ENCODE peak calls at places on chromosomes 2 and 18, in six cellular contexts. One of them, this sample, is unnamed.

GRCh38 chr2:240782886-240783818 is 36.9 kb downstream of the KIF1A start:
- DNase-seq in neuronal stem cell: no peak
- DNase-seq in trophoblast cell: no peak
- DNase-seq in H9: no peak
- DNase-seq in IMR-90: no peak
- DNase-seq in H1: no peak
- DNase-seq in this sample: no peak

GRCh38 chr2:55929476-55929875 is 5.9 kb upstream of the EFEMP1 start:
- DNase-seq in neuronal stem cell: no peak
- DNase-seq in H9: no peak
- DNase-seq in H1: no peak
- DNase-seq in trophoblast cell: peak
- DNase-seq in IMR-90: no peak
- DNase-seq in this sample: no peak

GRCh38 chr18:58354051-58354450 is 274.8 kb downstream of the ALPK2 start:
- DNase-seq in H9: no peak
- DNase-seq in neuronal stem cell: no peak
- DNase-seq in IMR-90: no peak
- DNase-seq in trophoblast cell: peak
- DNase-seq in H1: no peak
- DNase-seq in this sample: no peak

GRCh38 chr2:201707753-201708152 is 9.3 kb upstream of the MPP4 start:
- DNase-seq in trophoblast cell: no peak
- DNase-seq in H9: no peak
- DNase-seq in IMR-90: peak
- DNase-seq in H1: no peak
- DNase-seq in neuronal stem cell: no peak
- DNase-seq in this sample: no peak

GRCh38 chr2:28394331-28394877 is 1.7 kb downstream of the FOSL2 start:
- DNase-seq in H1: no peak
- DNase-seq in trophoblast cell: peak
- DNase-seq in neuronal stem cell: no peak
- DNase-seq in IMR-90: peak
- DNase-seq in H9: no peak
- DNase-seq in this sample: peak

GRCh38 chr2:65153515-65153914 is 23.6 kb upstream of the RAB1A start:
- DNase-seq in trophoblast cell: peak
- DNase-seq in neuronal stem cell: no peak
- DNase-seq in IMR-90: peak
- DNase-seq in H9: no peak
- DNase-seq in H1: no peak
- DNase-seq in this sample: no peak

GRCh38 chr18:35463050-35463449 is 34.7 kb downstream of the INO80C start:
- DNase-seq in H9: no peak
- DNase-seq in trophoblast cell: peak
- DNase-seq in neuronal stem cell: no peak
- DNase-seq in IMR-90: no peak
- DNase-seq in H1: no peak
- DNase-seq in this sample: no peak

GRCh38 chr2:102057502-102058292 is 65.9 kb downstream of the IL1R2 start:
- DNase-seq in H1: no peak
- DNase-seq in trophoblast cell: no peak
- DNase-seq in H9: no peak
- DNase-seq in neuronal stem cell: no peak
- DNase-seq in IMR-90: peak
- DNase-seq in this sample: no peak

GRCh38 chr2:3349211-3349693 is 28.4 kb downstream of the EIPR1 start:
- DNase-seq in neuronal stem cell: no peak
- DNase-seq in trophoblast cell: no peak
- DNase-seq in IMR-90: peak
- DNase-seq in H9: no peak
- DNase-seq in H1: no peak
- DNase-seq in this sample: no peak

GRCh38 chr2:1743396-1744150 is 742 bp downstream of the PXDN start:
- DNase-seq in H9: peak
- DNase-seq in H1: no peak
- DNase-seq in neuronal stem cell: no peak
- DNase-seq in IMR-90: peak
- DNase-seq in trophoblast cell: no peak
- DNase-seq in this sample: peak

GRCh38 chr2:165990846-165991245 is 37.3 kb upstream of the TTC21B start:
- DNase-seq in trophoblast cell: no peak
- DNase-seq in neuronal stem cell: no peak
- DNase-seq in H1: no peak
- DNase-seq in H9: no peak
- DNase-seq in IMR-90: no peak
- DNase-seq in this sample: no peak

GRCh38 chr2:120763931-120764330 is 28.3 kb downstream of the GLI2 start:
- DNase-seq in H9: peak
- DNase-seq in neuronal stem cell: no peak
- DNase-seq in IMR-90: no peak
- DNase-seq in H1: no peak
- DNase-seq in trophoblast cell: no peak
- DNase-seq in this sample: no peak

GRCh38 chr2:40343904-40344303 is 108.0 kb downstream of the SLC8A1 start:
- DNase-seq in H1: no peak
- DNase-seq in trophoblast cell: peak
- DNase-seq in IMR-90: peak
- DNase-seq in H9: no peak
- DNase-seq in neuronal stem cell: no peak
- DNase-seq in this sample: peak

GRCh38 chr2:3457524-3458395 is 61.6 kb downstream of the ADI1 start:
- DNase-seq in IMR-90: no peak
- DNase-seq in H9: peak
- DNase-seq in H1: no peak
- DNase-seq in neuronal stem cell: no peak
- DNase-seq in trophoblast cell: no peak
- DNase-seq in this sample: no peak

GRCh38 chr18:21672868-21673267 is 31.7 kb downstream of the ABHD3 start:
- DNase-seq in H1: no peak
- DNase-seq in H9: no peak
- DNase-seq in IMR-90: peak
- DNase-seq in neuronal stem cell: no peak
- DNase-seq in trophoblast cell: peak
- DNase-seq in this sample: no peak

GRCh38 chr2:85769236-85769986 is 15.6 kb downstream of the ATOH8 start:
- DNase-seq in neuronal stem cell: no peak
- DNase-seq in trophoblast cell: no peak
- DNase-seq in H9: no peak
- DNase-seq in H1: no peak
- DNase-seq in IMR-90: no peak
- DNase-seq in this sample: no peak

GRCh38 chr18:55695091-55695490 is 107.1 kb upstream of the TCF4 start:
- DNase-seq in IMR-90: no peak
- DNase-seq in H9: no peak
- DNase-seq in neuronal stem cell: no peak
- DNase-seq in trophoblast cell: no peak
- DNase-seq in H1: no peak
- DNase-seq in this sample: peak

GRCh38 chr18:68270009-68270408 is 444.9 kb downstream of the TMX3 start:
- DNase-seq in IMR-90: no peak
- DNase-seq in H1: no peak
- DNase-seq in H9: no peak
- DNase-seq in trophoblast cell: no peak
- DNase-seq in neuronal stem cell: no peak
- DNase-seq in this sample: no peak
- H4K91ac ChIP-seq in IMR-90: no peak
- H4K91ac ChIP-seq in H1: no peak
- H4K91ac ChIP-seq in H9: no peak
- H4K91ac ChIP-seq in trophoblast cell: no peak
- H4K91ac ChIP-seq in neuronal stem cell: no peak
- H4K91ac ChIP-seq in this sample: no peak

DNA sequence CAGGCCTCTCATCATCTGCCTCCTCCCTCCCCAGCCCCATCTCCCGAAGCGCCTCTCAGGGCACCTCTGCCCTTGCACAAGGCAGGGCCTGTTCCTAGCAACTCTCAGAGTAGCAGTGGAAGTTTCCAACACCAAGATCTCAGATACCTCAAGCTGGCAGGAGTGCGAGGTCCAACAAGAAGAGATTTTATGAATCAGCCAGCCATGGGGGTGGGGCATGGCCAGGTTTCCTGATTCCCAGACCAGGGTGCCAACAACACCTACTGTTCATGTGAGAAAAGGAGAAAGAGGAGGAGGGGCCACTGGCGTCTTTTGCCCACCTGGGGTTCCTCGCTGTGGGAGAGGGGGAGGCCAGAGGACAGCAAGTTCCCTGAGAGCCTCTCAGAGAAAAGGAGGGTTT is 6.6 kb upstream of the STEAP3 start:
- DNase-seq in IMR-90: no peak
- DNase-seq in trophoblast cell: no peak
- DNase-seq in H9: no peak
- DNase-seq in H1: no peak
- DNase-seq in neuronal stem cell: no peak
- DNase-seq in this sample: no peak
- H4K91ac ChIP-seq in IMR-90: no peak
- H4K91ac ChIP-seq in trophoblast cell: no peak
- H4K91ac ChIP-seq in H9: no peak
- H4K91ac ChIP-seq in H1: no peak
- H4K91ac ChIP-seq in neuronal stem cell: no peak
- H4K91ac ChIP-seq in this sample: no peak

DNA sequence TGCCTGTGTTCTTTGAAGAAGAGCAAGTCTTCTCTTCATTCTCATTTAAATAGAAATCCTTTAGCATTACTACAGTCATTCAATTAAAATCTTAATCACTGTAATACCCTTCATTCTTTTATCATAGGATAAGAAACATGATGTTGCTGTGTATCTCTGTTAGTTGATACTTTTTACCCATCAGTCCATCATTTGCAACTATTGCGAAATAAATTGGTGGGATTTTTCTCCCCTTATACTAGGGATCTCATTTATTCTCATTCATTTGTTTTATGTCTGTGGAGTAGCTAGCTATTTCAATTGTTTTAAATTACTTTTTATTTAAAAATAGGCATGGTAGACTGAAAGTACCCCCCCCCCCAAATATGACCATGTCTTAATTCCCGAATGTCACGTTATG is 235.3 kb downstream of the KIAA1328 start:
- DNase-seq in H1: no peak
- DNase-seq in neuronal stem cell: no peak
- DNase-seq in trophoblast cell: no peak
- DNase-seq in IMR-90: no peak
- DNase-seq in H9: no peak
- DNase-seq in this sample: no peak
- H4K91ac ChIP-seq in H1: no peak
- H4K91ac ChIP-seq in neuronal stem cell: no peak
- H4K91ac ChIP-seq in trophoblast cell: no peak
- H4K91ac ChIP-seq in IMR-90: no peak
- H4K91ac ChIP-seq in H9: no peak
- H4K91ac ChIP-seq in this sample: no peak

DNA sequence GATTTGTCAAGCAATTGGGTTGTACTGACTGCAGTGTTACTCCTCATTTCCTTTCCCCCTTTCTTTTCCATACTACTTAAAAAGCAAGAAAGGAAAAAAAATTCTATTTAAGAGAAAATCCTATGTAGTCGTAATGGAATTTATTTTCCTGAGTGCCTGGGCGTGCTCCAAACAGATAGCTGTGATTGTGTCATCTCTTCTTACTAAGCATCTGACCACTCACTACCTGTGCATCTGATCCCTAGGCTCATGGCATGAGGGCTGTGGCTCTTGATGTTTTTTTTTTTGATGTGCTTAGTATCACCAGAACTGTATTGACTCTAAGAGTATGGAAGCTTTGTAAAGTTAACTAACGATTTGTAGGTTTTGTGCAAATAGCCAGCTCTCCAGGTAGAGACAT is 19.0 kb downstream of the CRIM1 start:
- DNase-seq in H9: no peak
- DNase-seq in IMR-90: no peak
- DNase-seq in trophoblast cell: peak
- DNase-seq in H1: no peak
- DNase-seq in neuronal stem cell: no peak
- DNase-seq in this sample: no peak
- H4K91ac ChIP-seq in H9: no peak
- H4K91ac ChIP-seq in IMR-90: no peak
- H4K91ac ChIP-seq in trophoblast cell: no peak
- H4K91ac ChIP-seq in H1: no peak
- H4K91ac ChIP-seq in neuronal stem cell: no peak
- H4K91ac ChIP-seq in this sample: no peak

GRCh38 chr2:118457956-118458355 is 369.7 kb downstream of the INSIG2 start:
- DNase-seq in neuronal stem cell: no peak
- DNase-seq in H9: no peak
- DNase-seq in IMR-90: no peak
- DNase-seq in trophoblast cell: no peak
- DNase-seq in H1: no peak
- DNase-seq in this sample: no peak
- H4K91ac ChIP-seq in neuronal stem cell: no peak
- H4K91ac ChIP-seq in H9: no peak
- H4K91ac ChIP-seq in IMR-90: no peak
- H4K91ac ChIP-seq in trophoblast cell: no peak
- H4K91ac ChIP-seq in H1: no peak
- H4K91ac ChIP-seq in this sample: no peak

DNA sequence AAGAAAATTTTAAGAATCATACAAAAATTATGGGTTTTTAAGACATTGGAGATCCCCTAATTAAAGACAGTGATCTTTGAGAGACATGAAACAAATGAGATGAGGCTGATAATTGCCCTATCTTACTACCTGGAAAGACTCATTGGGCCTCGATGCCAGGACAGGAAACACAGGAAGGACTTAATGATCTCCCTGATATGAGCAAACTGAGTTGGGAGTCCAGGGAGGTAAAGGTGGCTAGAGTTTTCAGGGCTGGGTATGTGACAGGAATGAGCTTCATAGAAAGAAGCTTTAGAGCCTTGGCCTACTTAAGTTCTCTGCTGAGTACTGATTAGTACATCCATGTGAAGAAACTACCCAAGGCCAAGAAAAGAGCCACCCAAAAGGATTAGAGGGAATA is 40.6 kb upstream of the GULP1 start:
- DNase-seq in neuronal stem cell: no peak
- DNase-seq in trophoblast cell: no peak
- DNase-seq in IMR-90: no peak
- DNase-seq in H1: no peak
- DNase-seq in H9: no peak
- DNase-seq in this sample: no peak
- H4K91ac ChIP-seq in neuronal stem cell: no peak
- H4K91ac ChIP-seq in trophoblast cell: no peak
- H4K91ac ChIP-seq in IMR-90: no peak
- H4K91ac ChIP-seq in H1: no peak
- H4K91ac ChIP-seq in H9: no peak
- H4K91ac ChIP-seq in this sample: no peak